ENCODE peak calls at places on chromosomes 16 and 17, in nine cellular contexts. M, G, X, W, F, Z, U, V and L are unnamed samples.
A peak's percentile ranks its signal among the peaks of the same experiment; 100 is the strongest.

GRCh38 chr17:41785876-41786226 is 660 bp downstream of the JUP start:
- DNase-seq in Z (no peak), W (peak; percentile 70), M (peak; percentile 38), G (no peak), V (no peak), U (no peak), X (no peak), F (peak; percentile 49), L (peak; percentile 66)

GRCh38 chr17:81870155-81870977 is 771 bp downstream of the ARHGDIA start:
- DNase-seq in F (peak; percentile 42), X (no peak), Z (peak; percentile 62), W (no peak), U (no peak), M (peak; percentile 48), V (peak; percentile 69), G (peak; percentile 64), L (no peak)

GRCh38 chr17:35588196-35588920 is 1.2 kb downstream of the AP2B1 start:
- DNase-seq in M (peak; percentile 37), W (no peak), F (no peak), V (peak; percentile 56), X (no peak), U (no peak), G (no peak), Z (peak; percentile 40), L (no peak)

GRCh38 chr17:78746263-78746948 is 35.7 kb downstream of the CYTH1 start:
- DNase-seq in V (no peak), M (no peak), X (no peak), W (no peak), Z (no peak), U (no peak), G (no peak), F (no peak), L (no peak)

GRCh38 chr16:75860654-75861053 is 134.4 kb upstream of the CPHXL start:
- DNase-seq in Z (no peak), V (peak; percentile 21), F (no peak), W (no peak), U (no peak), G (no peak), M (no peak), X (no peak), L (peak; percentile 67)

GRCh38 chr16:78130950-78131349 is 31.5 kb downstream of the WWOX start:
- DNase-seq in F (no peak), V (no peak), U (no peak), M (no peak), W (no peak), Z (no peak), G (no peak), X (no peak), L (no peak)

GRCh38 chr17:22310717-22311686 is 618.7 kb downstream of the KCNJ18 start:
- DNase-seq in X (no peak), Z (no peak), G (no peak), F (no peak), V (no peak), M (no peak), W (no peak), U (peak; percentile 68), L (peak; percentile 43)

GRCh38 chr17:81832608-81833159 is 407 bp downstream of the MCRIP1 start:
- DNase-seq in X (no peak), W (no peak), G (no peak), V (peak; percentile 21), U (no peak), M (peak; percentile 25), Z (peak; percentile 33), F (no peak), L (no peak)

GRCh38 chr16:84985079-84986065 is 26.0 kb downstream of the ZDHHC7 start:
- DNase-seq in W (no peak), F (no peak), Z (no peak), V (peak; percentile 94), G (no peak), M (no peak), U (no peak), X (no peak), L (no peak)

GRCh38 chr16:65547799-65548446 is 426.1 kb upstream of the CDH11 start:
- DNase-seq in W (no peak), U (no peak), M (no peak), X (no peak), F (no peak), V (peak; percentile 89), G (no peak), Z (no peak), L (no peak)

GRCh38 chr16:86664518-86665318 is 86.4 kb downstream of the FOXL1 start:
- DNase-seq in Z (peak; percentile 70), X (no peak), F (no peak), U (no peak), V (peak; percentile 100), M (peak; percentile 94), W (no peak), G (peak; percentile 61), L (no peak)

GRCh38 chr16:81744385-81744784 is 34.7 kb upstream of the PLCG2 start:
- DNase-seq in Z (no peak), G (no peak), F (no peak), X (no peak), V (no peak), U (no peak), M (no peak), W (no peak), L (no peak)

GRCh38 chr16:81744911-81745310 is 34.2 kb upstream of the PLCG2 start:
- DNase-seq in U (no peak), M (no peak), X (no peak), V (no peak), W (no peak), F (no peak), G (no peak), Z (no peak), L (no peak)

GRCh38 chr16:81745704-81746558 is 33.2 kb upstream of the PLCG2 start:
- DNase-seq in W (peak; percentile 81), M (peak; percentile 59), X (peak; percentile 18), U (no peak), V (peak; percentile 41), G (peak; percentile 75), F (peak; percentile 54), Z (peak; percentile 84), L (peak; percentile 40)

GRCh38 chr16:81748476-81749198 is 30.5 kb upstream of the PLCG2 start:
- DNase-seq in V (no peak), W (no peak), Z (peak; percentile 58), M (no peak), U (no peak), X (no peak), F (no peak), G (no peak), L (no peak)

DNA sequence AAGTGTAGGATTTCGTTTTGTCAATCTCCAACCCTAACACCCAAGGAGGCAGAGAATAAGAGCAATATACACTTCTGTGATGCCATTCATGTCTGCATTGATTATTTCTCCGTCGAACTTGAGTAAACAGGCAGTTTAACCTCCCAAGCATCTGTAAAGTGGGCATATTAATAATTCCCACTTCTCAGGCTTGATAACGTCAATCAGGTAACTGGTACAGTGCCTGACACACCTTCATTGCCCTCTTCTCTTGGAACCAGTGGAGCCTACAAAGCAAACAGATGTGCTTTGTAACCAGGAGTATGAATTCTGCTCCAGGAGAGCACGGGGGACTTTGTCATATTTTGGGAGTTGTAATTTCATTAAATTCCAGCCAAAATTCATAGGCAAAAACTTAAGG is 32.5 kb upstream of the PLCG2 start:
- DNase-seq in G (no peak), X (no peak), U (no peak), F (no peak), V (no peak), Z (no peak), W (no peak), M (peak; percentile 13), L (no peak)
- H3K4me3 ChIP-seq in G (peak overlapping the region; percentile 56), X (peak overlapping the region; percentile 42), U (peak overlapping the region; percentile 56), F (peak overlapping the region; percentile 33), V (peak overlapping the region; percentile 38), Z (peak overlapping the region; percentile 70), W (peak overlapping the region; percentile 20), M (peak overlapping the region; percentile 4), L (peak overlapping the region; percentile 41)

DNA sequence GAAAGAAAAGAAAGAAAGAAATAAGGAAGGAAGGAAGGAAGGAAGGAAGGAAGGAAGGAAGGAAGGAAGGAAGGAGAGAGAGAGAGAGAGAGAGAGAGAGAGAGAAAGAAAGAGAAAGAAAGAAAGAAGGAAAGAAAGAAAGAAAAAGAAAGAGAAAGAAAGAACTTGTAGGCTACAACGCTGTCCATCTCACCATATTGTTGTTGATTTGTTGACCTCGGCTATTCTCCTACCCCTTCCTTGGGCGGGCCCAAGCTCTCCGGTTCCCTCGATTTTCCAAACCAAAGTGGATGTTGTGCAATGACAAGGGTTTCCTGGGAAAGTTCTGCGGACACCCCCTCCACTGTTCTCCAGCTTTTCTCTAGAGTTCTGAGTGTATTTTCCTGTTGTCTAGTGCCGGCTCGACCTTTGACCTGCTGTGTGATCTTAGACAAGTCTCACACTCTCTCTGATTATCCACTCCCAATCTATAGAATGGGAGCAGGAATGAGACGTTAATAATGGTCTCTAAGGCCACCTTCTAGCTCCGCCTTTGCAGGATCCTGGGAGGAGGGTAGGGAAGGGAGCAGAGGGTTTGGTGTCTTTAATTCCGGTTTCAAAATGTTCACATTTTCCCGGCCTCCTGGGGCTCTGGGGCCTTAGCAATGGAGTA is 1.6 kb downstream of the IRX6 start:
- DNase-seq in X (no peak), W (no peak), F (no peak), M (no peak), U (no peak), Z (no peak), V (no peak), G (no peak), L (no peak)
- H3K4me3 ChIP-seq in X (no peak overlapping the region), W (no peak overlapping the region), F (no peak overlapping the region), M (no peak overlapping the region), U (no peak overlapping the region), Z (no peak overlapping the region), V (no peak overlapping the region), G (peak overlapping the region; percentile 60), L (no peak overlapping the region)

DNA sequence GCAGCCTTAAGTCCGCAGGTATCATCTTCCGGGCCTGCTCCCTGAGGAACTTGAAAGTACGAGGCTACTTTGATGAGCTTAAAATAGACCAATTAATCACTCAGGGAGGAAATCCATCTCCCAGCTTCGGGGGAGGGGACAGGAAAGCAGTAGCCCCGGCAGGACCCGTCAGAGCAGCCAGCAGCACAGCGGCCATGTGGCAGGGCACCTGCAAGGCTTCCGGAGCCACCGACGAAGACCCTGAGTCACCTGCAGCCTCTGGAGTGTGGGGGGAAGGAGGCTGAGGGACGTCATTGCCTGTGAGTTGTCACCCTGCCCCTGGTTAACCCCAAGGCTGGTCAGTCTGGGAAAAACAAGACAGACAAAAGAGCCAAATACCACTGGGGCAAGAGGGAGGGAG is 4.4 kb upstream of the CYB561 start:
- DNase-seq in U (no peak), F (no peak), G (no peak), W (no peak), Z (no peak), X (no peak), M (peak; percentile 92), V (no peak), L (peak; percentile 86)
- H3K4me3 ChIP-seq in U (no peak overlapping the region), F (no peak overlapping the region), G (no peak overlapping the region), W (no peak overlapping the region), Z (no peak overlapping the region), X (no peak overlapping the region), M (no peak overlapping the region), V (no peak overlapping the region), L (no peak overlapping the region)

DNA sequence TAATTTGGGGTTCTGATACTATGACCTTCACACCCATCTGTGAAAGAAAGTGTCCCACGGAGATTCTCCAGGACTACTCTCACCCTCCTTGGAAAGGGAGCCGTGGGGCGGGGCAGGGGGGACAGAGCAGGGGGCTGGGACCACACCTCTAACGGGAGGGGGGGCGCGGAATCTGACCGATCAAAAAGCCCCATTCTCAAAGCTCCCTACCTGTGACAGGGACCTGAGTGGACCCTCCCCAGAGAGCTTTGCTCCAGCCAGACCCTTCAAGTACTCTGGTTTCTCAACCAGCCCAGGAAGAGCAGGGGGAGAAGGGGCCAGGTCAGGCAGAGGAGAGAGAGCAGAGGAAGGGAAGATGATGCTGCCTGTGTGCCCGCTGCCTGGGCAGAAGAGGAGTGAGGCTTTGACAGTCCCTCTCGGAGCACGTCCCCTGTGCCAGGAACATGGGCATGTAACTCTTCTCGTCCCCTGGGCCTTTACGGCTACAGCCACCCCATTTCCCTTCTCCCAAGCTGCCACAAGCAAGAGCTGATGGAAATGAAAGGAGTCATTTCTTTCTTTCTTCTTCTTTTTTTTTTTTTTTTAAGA is 673 bp downstream of the XAF1 start:
- DNase-seq in V (no peak), F (no peak), W (no peak), U (no peak), G (no peak), X (no peak), M (no peak), Z (no peak), L (no peak)
- H3K4me3 ChIP-seq in V (peak overlapping the region; percentile 56), F (peak overlapping the region; percentile 59), W (peak overlapping the region; percentile 67), U (peak overlapping the region; percentile 67), G (peak overlapping the region; percentile 91), X (peak overlapping the region; percentile 57), M (peak overlapping the region; percentile 32), Z (peak overlapping the region; percentile 78), L (no peak overlapping the region)